ENCODE peak calls at places on chromosomes 11 and 22, in eight cellular contexts. V, P, Y, R, B, S, T and D are unnamed samples.

GRCh38 chr11:113563766-113564165 is 88.6 kb upstream of the DRD2 start:
- DNase-seq in B (no peak), T (no peak), P (no peak), V (no peak), Y (no peak), S (no peak), R (no peak), D (no peak)

GRCh38 chr11:8814209-8814922 is 96.6 kb upstream of the AKIP1 start:
- DNase-seq in B (no peak), P (no peak), S (no peak), T (no peak), R (peak), Y (no peak), V (no peak), D (no peak)

GRCh38 chr11:46382644-46383403 is 1.4 kb downstream of the MDK start:
- DNase-seq in S (no peak), B (no peak), T (no peak), Y (no peak), V (no peak), R (no peak), P (no peak), D (no peak)

GRCh38 chr11:119782673-119783072 is 53.7 kb upstream of the NECTIN1 start:
- DNase-seq in R (no peak), T (no peak), P (no peak), S (no peak), B (no peak), Y (no peak), V (no peak), D (no peak)

GRCh38 chr22:19966908-19967750 is 25.5 kb upstream of the TXNRD2 start:
- DNase-seq in T (no peak), Y (no peak), R (no peak), S (no peak), P (no peak), B (no peak), V (no peak), D (no peak)

GRCh38 chr22:27125539-27125938 is 468.2 kb downstream of the MIAT start:
- DNase-seq in V (no peak), R (peak), B (no peak), P (no peak), Y (no peak), S (no peak), T (no peak), D (no peak)

GRCh38 chr22:39343259-39344045 is 6.3 kb upstream of the SYNGR1 start:
- DNase-seq in Y (peak), T (no peak), V (peak), R (peak), P (peak), B (peak), S (peak), D (peak)

GRCh38 chr11:10807629-10808552 is 835 bp downstream of the EIF4G2 start:
- DNase-seq in R (no peak), P (peak), Y (peak), T (peak), S (peak), B (peak), V (peak), D (peak)